ENCODE peak calls at places on chromosomes 2 and 18, in four cellular contexts. L is fibroblast of mammary gland, E is kidney glomerular epithelial cell, C is NCI-H1417. J is an unnamed sample.

GRCh38 chr2:127080941-127081769 is 25.8 kb downstream of the BIN1 start:
- DNase-seq in L (peak), E (peak), C (no peak), J (no peak)

GRCh38 chr2:43340945-43341356 is 114.5 kb upstream of the ZFP36L2 start:
- DNase-seq in L (peak), E (peak), C (no peak), J (no peak)

GRCh38 chr2:10993001-10993481 is 81.3 kb downstream of the KCNF1 start:
- DNase-seq in L (no peak), E (peak), C (peak), J (no peak)

GRCh38 chr2:155223781-155224406 is 525.4 kb downstream of the KCNJ3 start:
- DNase-seq in L (peak), E (peak), C (no peak), J (no peak)

GRCh38 chr18:36711813-36712444 is 116.9 kb downstream of the TPGS2 start:
- DNase-seq in L (peak), E (peak), C (no peak), J (no peak)

GRCh38 chr2:229689307-229689839 is 25.0 kb downstream of the DNER start:
- DNase-seq in L (no peak), E (no peak), C (no peak), J (no peak)

GRCh38 chr18:44859751-44860458 is 179.2 kb downstream of the SETBP1 start:
- DNase-seq in L (peak), E (no peak), C (no peak), J (no peak)

GRCh38 chr18:43847164-43848091 is 570.1 kb upstream of the SYT4 start:
- DNase-seq in L (peak), E (peak), C (no peak), J (no peak)

GRCh38 chr2:64655873-64656272 is 2.2 kb upstream of the SERTAD2 start:
- DNase-seq in L (no peak), E (no peak), C (no peak), J (no peak)

GRCh38 chr2:100130595-100131391 is 11.6 kb downstream of the AFF3 start:
- DNase-seq in L (no peak), E (no peak), C (no peak), J (no peak)

GRCh38 chr2:219968685-219969345 is 341.4 kb downstream of the SLC4A3 start:
- DNase-seq in L (peak), E (peak), C (no peak), J (no peak)

GRCh38 chr2:163736433-163737168 is 793 bp upstream of the FIGN start:
- DNase-seq in L (peak), E (peak), C (peak), J (peak)

GRCh38 chr18:51398104-51398503 is 200.6 kb upstream of the MEX3C start:
- DNase-seq in L (no peak), E (no peak), C (no peak), J (no peak)

GRCh38 chr2:30910686-30911085 is 103.4 kb upstream of the CAPN13 start:
- DNase-seq in L (no peak), E (no peak), C (no peak), J (no peak)

GRCh38 chr2:135709992-135710391 is 31.7 kb upstream of the UBXN4 start:
- DNase-seq in L (peak), E (no peak), C (peak), J (no peak)

GRCh38 chr2:45173513-45173912 is 164.3 kb upstream of the SIX2 start:
- DNase-seq in L (peak), E (peak), C (no peak), J (no peak)

GRCh38 chr18:49875783-49876182 is 62.5 kb upstream of the ACAA2 start:
- DNase-seq in L (no peak), E (no peak), C (no peak), J (no peak)

GRCh38 chr2:150127995-150128394 is 359.5 kb downstream of the RND3 start:
- DNase-seq in L (peak), E (no peak), C (no peak), J (peak)

GRCh38 chr18:44510376-44510775 is 170.3 kb upstream of the SETBP1 start:
- DNase-seq in L (peak), E (no peak), C (no peak), J (no peak)

GRCh38 chr2:33441235-33441810 is 35.1 kb upstream of the RASGRP3 start:
- DNase-seq in L (peak), E (peak), C (peak), J (no peak)

GRCh38 chr2:238081561-238081960 is 18.6 kb upstream of the ESPNL start:
- DNase-seq in L (no peak), E (no peak), C (no peak), J (no peak)

GRCh38 chr18:35432565-35433001 is 55.4 kb upstream of the ZNF396 start:
- DNase-seq in L (peak), E (no peak), C (no peak), J (no peak)

GRCh38 chr2:20326163-20326780 is 24.4 kb downstream of the PUM2 start:
- DNase-seq in L (peak), E (peak), C (peak), J (peak)

GRCh38 chr18:30501594-30501993 is 540.9 kb downstream of the DSC3 start:
- DNase-seq in L (no peak), E (no peak), C (no peak), J (no peak)

GRCh38 chr2:100799701-100800100 is 20.2 kb upstream of the NPAS2 start:
- DNase-seq in L (no peak), E (no peak), C (no peak), J (no peak)

GRCh38 chr2:204967199-204967995 is 422.1 kb downstream of the PARD3B start:
- DNase-seq in L (no peak), E (no peak), C (no peak), J (no peak)

GRCh38 chr2:217902281-217903141 is 100.3 kb downstream of the TNS1 start:
- DNase-seq in L (peak), E (peak), C (no peak), J (no peak)

GRCh38 chr2:189248116-189248515 is 68.6 kb upstream of the COL5A2 start:
- DNase-seq in L (no peak), E (no peak), C (no peak), J (no peak)

GRCh38 chr18:57208056-57208455 is 61.2 kb downstream of the BOD1L2 start:
- DNase-seq in L (no peak), E (no peak), C (peak), J (no peak)

GRCh38 chr2:74488643-74489481 is 6.0 kb downstream of the TTC31 start:
- DNase-seq in L (no peak), E (no peak), C (no peak), J (no peak)

GRCh38 chr18:2994603-2995432 is 18.1 kb downstream of the LPIN2 start:
- DNase-seq in L (no peak), E (no peak), C (no peak), J (no peak)

GRCh38 chr2:69100220-69100723 is 87.3 kb downstream of the ANTXR1 start:
- DNase-seq in L (peak), E (no peak), C (no peak), J (no peak)